ENCODE peak calls at places on chromosome 6, in seven cellular contexts. W, C, U, S, E, T and F are unnamed samples. For H3K36me3, the result is how much of the 10 kb centered on the place peaks cover.

GRCh38 chr6:37663016-37663810 is 34.5 kb downstream of the MDGA1 start:
- DNase-seq in S (no peak), C (no peak), T (no peak), U (no peak), E (no peak), W (no peak), F (no peak)

GRCh38 chr6:129936329-129937165 is 75.4 kb upstream of the TMEM244 start:
- DNase-seq in W (peak), C (peak), S (peak), E (peak), T (peak), U (peak), F (peak)

GRCh38 chr6:37170273-37171140 is 555 bp downstream of the PIM1 start:
- DNase-seq in C (peak), T (peak), U (peak), S (no peak), W (peak), E (no peak), F (no peak)

GRCh38 chr6:105402981-105403935 is at the start of gene PREP:
- DNase-seq in U (peak), W (peak), C (peak), E (peak), S (peak), T (peak), F (peak)

GRCh38 chr6:63348836-63349235 is 29.1 kb upstream of the LGSN start:
- DNase-seq in U (no peak), E (no peak), W (no peak), C (no peak), T (no peak), S (peak), F (no peak)

GRCh38 chr6:137234505-137234863 is 15.3 kb upstream of the IFNGR1 start:
- DNase-seq in T (no peak), W (no peak), C (no peak), E (no peak), S (peak), U (no peak), F (no peak)

GRCh38 chr6:6892706-6893601 is 214.8 kb upstream of the RREB1 start:
- DNase-seq in S (no peak), U (no peak), C (no peak), W (no peak), E (no peak), T (no peak), F (no peak)

GRCh38 chr6:12709116-12709515 is 7.5 kb upstream of the PHACTR1 start:
- DNase-seq in U (no peak), E (no peak), S (peak), T (no peak), C (no peak), W (no peak), F (no peak)

GRCh38 chr6:119161450-119161849 is 83.0 kb upstream of the FAM184A start:
- DNase-seq in E (no peak), U (no peak), T (no peak), S (no peak), W (no peak), C (no peak), F (no peak)

GRCh38 chr6:168301648-168302398 is 17.8 kb downstream of the DACT2 start:
- DNase-seq in E (no peak), C (no peak), W (peak), U (peak), T (no peak), S (no peak), F (no peak)

GRCh38 chr6:74956559-74957428 is 249.1 kb downstream of the COL12A1 start:
- DNase-seq in C (no peak), E (no peak), T (no peak), S (peak), W (no peak), U (no peak), F (no peak)

GRCh38 chr6:141290871-141291270 is 841.9 kb upstream of the GJE1 start:
- DNase-seq in E (no peak), U (no peak), T (no peak), S (peak), C (no peak), W (no peak), F (no peak)

GRCh38 chr6:36998723-36999466 is 6.6 kb upstream of the FGD2 start:
- DNase-seq in T (peak), C (no peak), W (no peak), E (no peak), S (no peak), U (no peak), F (no peak)

GRCh38 chr6:36720251-36721141 is 22.9 kb downstream of the RAB44 start:
- DNase-seq in S (no peak), W (peak), C (no peak), T (no peak), U (no peak), E (no peak), F (peak)

GRCh38 chr6:35497571-35498406 is 910 bp upstream of the TEAD3 start:
- DNase-seq in U (peak), W (peak), C (peak), E (no peak), T (no peak), S (peak), F (peak)

GRCh38 chr6:37850243-37850642 is 30.7 kb downstream of the ZFAND3 start:
- DNase-seq in T (no peak), W (no peak), C (no peak), S (no peak), E (no peak), U (no peak), F (no peak)

GRCh38 chr6:40585218-40585617 is 1.9 kb downstream of the LRFN2 start:
- DNase-seq in W (no peak), U (no peak), C (no peak), T (peak), S (no peak), E (no peak), F (no peak)
- H3K4me3 ChIP-seq in W (no peak), U (peak), C (no peak), T (peak), S (no peak), E (no peak), F (no peak)

DNA sequence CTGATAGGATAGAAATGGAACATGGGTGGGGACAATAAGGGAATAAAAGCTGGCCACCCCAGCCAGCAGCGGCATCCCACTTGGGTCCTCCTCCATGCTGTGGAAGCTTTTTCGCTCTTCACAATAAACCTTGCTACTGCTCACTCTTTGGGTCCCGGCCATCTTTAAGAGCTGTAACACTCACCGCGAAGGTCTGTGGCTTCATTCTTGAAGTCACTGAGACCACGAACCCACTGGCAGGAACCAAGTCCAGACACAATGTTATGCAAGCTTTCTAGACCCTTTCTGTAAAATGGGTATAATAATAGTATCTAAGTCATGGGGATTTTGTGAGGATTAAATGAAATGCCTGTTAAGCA is 48.9 kb upstream of the EZR start:
- DNase-seq in S (no peak), T (no peak), C (no peak), U (no peak), W (no peak), E (no peak), F (no peak)
- TF ChIP-seq CTCF in S (no peak), T (no peak), C (no peak), U (no peak), W (no peak), E (no peak), F (no peak)

GRCh38 chr6:11325431-11325830 is 93.0 kb upstream of the NEDD9 start:
- DNase-seq in W (no peak), S (no peak), C (no peak), U (no peak), E (no peak), T (no peak), F (no peak)
- H3K36me3 ChIP-seq in W (under half), S (under half), C (under half), U (under half), E (under half), T (under half), F (under half)

DNA sequence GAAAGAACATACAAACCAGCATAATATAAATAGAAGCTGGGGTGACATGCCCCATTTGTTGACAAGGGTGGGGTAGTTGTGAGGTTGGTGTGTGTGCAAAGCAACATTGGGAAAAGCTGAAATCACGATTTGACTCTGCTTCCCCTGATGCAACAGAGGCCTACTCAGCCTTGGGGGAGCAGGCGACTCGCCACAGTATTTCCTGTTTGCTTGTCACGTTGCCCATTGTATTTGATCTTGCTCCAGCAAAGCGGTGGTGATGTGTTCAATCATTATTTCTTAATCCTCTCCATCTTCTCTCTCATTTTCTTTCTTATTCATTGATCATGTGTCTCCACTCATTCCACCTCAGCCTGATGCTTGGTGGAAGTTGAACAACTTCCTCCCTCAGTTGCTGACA is 165.8 kb upstream of the CITED2 start:
- DNase-seq in W (peak), T (no peak), C (peak), S (peak), E (no peak), U (no peak), F (no peak)
- H3K4me3 ChIP-seq in W (no peak), T (no peak), C (no peak), S (no peak), E (no peak), U (no peak), F (no peak)

GRCh38 chr6:33427585-33428218 is 7.8 kb downstream of the SYNGAP1 start:
- DNase-seq in T (peak), E (no peak), C (peak), W (peak), U (peak), S (no peak), F (no peak)
- TF ChIP-seq CTCF in T (no peak), E (no peak), C (no peak), W (no peak), U (peak), S (no peak), F (no peak)

DNA sequence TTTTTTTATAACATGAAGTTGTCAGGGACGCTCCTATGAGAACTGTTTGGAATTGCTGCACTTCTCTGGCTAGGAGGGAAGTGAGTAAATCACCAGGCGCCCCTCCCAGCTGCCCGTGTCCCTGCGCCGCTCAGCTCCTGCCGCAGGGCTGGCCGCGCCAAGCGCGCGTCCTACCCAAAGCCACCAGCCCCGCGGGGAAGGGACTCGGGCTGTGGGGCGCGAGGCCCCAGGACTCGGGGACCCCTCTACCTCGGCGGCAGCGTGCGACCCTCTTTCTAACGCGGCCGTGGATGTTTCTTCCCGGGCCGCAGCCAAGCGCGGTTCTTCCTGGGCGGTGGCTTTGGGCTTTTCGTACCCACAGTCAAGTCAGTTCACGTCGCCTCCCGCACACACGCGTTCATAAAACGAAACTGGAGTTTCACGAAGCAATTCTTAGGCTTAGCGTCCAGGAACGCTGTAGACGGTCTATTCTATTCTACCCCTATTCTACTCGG is 15.2 kb downstream of the FOXC1 start:
- DNase-seq in T (peak), W (no peak), C (no peak), S (peak), E (no peak), U (peak), F (no peak)
- H3K36me3 ChIP-seq in T (under half), W (under half), C (under half), S (under half), E (under half), U (under half), F (under half)